ENCODE peak calls at places on chromosomes 6 and 20, in six cellular contexts. E, L, X, C, M and J are unnamed samples.

GRCh38 chr6:118697554-118697953 is 46.2 kb upstream of the CEP85L start:
- DNase-seq in E (no peak), X (no peak), L (no peak), C (no peak), M (no peak), J (no peak)

GRCh38 chr6:108578595-108579038 is 17.9 kb downstream of the FOXO3 start:
- DNase-seq in M (peak), L (peak), X (peak), E (no peak), C (peak), J (no peak)

GRCh38 chr20:12113468-12114371 is 196.0 kb downstream of the BTBD3 start:
- DNase-seq in L (peak), X (peak), E (no peak), C (no peak), M (peak), J (no peak)

GRCh38 chr6:20837189-20837588 is 302.9 kb downstream of the CDKAL1 start:
- DNase-seq in X (no peak), L (no peak), M (no peak), E (no peak), C (no peak), J (no peak)

GRCh38 chr6:34967461-34967860 is 78.4 kb downstream of the ANKS1A start:
- DNase-seq in L (no peak), C (no peak), M (no peak), E (no peak), X (no peak), J (no peak)

GRCh38 chr6:49336514-49337131 is 126.4 kb downstream of the MMUT start:
- DNase-seq in C (no peak), X (peak), E (no peak), M (peak), L (no peak), J (no peak)

GRCh38 chr6:170522565-170523183 is 30.4 kb downstream of the PSMB1 start:
- DNase-seq in X (peak), L (peak), M (peak), E (no peak), C (no peak), J (no peak)

GRCh38 chr20:50215101-50215500 is 24.5 kb downstream of the CEBPB start:
- DNase-seq in C (no peak), M (peak), X (peak), L (peak), E (no peak), J (no peak)

GRCh38 chr6:151690768-151691562 is 116.5 kb upstream of the ESR1 start:
- DNase-seq in L (peak), M (peak), E (no peak), C (no peak), X (peak), J (no peak)

GRCh38 chr6:70164556-70164955 is 138.3 kb downstream of the COL9A1 start:
- DNase-seq in C (no peak), M (no peak), L (no peak), E (no peak), X (no peak), J (no peak)

GRCh38 chr6:145235207-145235606 is 500.1 kb downstream of the EPM2A start:
- DNase-seq in E (no peak), L (no peak), M (no peak), X (no peak), C (no peak), J (no peak)

GRCh38 chr6:73182021-73182607 is 43.2 kb downstream of the KHDC1L start:
- DNase-seq in L (no peak), X (no peak), C (no peak), E (no peak), M (no peak), J (no peak)

GRCh38 chr6:43097502-43097901 is 21.4 kb downstream of the PTK7 start:
- DNase-seq in X (no peak), C (no peak), E (no peak), M (no peak), L (no peak), J (no peak)

GRCh38 chr6:19664878-19665715 is 172.1 kb upstream of the ID4 start:
- DNase-seq in C (no peak), X (no peak), M (no peak), L (no peak), E (no peak), J (no peak)

GRCh38 chr6:52995913-52996685 is 1.0 kb upstream of the GSTA4 start:
- DNase-seq in C (no peak), X (peak), L (peak), E (no peak), M (peak), J (peak)

GRCh38 chr6:27213544-27214125 is 33.9 kb upstream of the PRSS16 start:
- DNase-seq in X (peak), E (no peak), M (peak), C (no peak), L (peak), J (no peak)

GRCh38 chr6:161744211-161745067 is 470.6 kb upstream of the AGPAT4 start:
- DNase-seq in M (peak), E (no peak), X (no peak), C (no peak), L (peak), J (no peak)

GRCh38 chr20:51828762-51829161 is 26.4 kb upstream of the SALL4 start:
- DNase-seq in X (no peak), L (no peak), C (no peak), E (no peak), M (peak), J (no peak)

GRCh38 chr6:1611322-1611571 is 1.5 kb downstream of the FOXC1 start:
- DNase-seq in E (no peak), L (no peak), M (no peak), X (peak), C (no peak), J (no peak)

GRCh38 chr20:63007722-63008488 is 1.1 kb upstream of the BHLHE23 start:
- DNase-seq in M (no peak), E (no peak), L (no peak), X (no peak), C (no peak), J (no peak)

GRCh38 chr6:156419594-156419993 is 357.6 kb upstream of the ARID1B start:
- DNase-seq in X (no peak), C (no peak), L (no peak), E (no peak), M (no peak), J (no peak)

GRCh38 chr6:29964904-29965872 is 22.9 kb downstream of the HLA-A start:
- DNase-seq in E (no peak), X (peak), C (peak), M (peak), L (peak), J (peak)

GRCh38 chr6:167089243-167090142 is 33.4 kb upstream of the CCR6 start:
- DNase-seq in C (no peak), X (no peak), L (no peak), M (no peak), E (no peak), J (no peak)

GRCh38 chr6:130033999-130034814 is 15.8 kb downstream of the L3MBTL3 start:
- DNase-seq in E (no peak), C (no peak), M (peak), L (peak), X (peak), J (no peak)

GRCh38 chr6:152983637-152984386 is 971 bp upstream of the FBXO5 start:
- DNase-seq in E (peak), L (peak), M (peak), C (peak), X (peak), J (peak)

GRCh38 chr6:150539568-150539967 is 60.1 kb upstream of the PLEKHG1 start:
- DNase-seq in E (no peak), L (no peak), C (no peak), X (no peak), M (no peak), J (no peak)

GRCh38 chr20:11323821-11324220 is 593.9 kb upstream of the BTBD3 start:
- DNase-seq in M (no peak), X (no peak), E (no peak), L (no peak), C (no peak), J (no peak)

GRCh38 chr6:95599691-95600090 is 22.4 kb downstream of the MANEA start:
- DNase-seq in X (no peak), L (no peak), M (no peak), E (no peak), C (no peak), J (no peak)

GRCh38 chr6:40328988-40329545 is 258.1 kb downstream of the LRFN2 start:
- DNase-seq in X (no peak), L (no peak), M (no peak), C (no peak), E (no peak), J (no peak)

GRCh38 chr6:70841115-70841514 is 115.7 kb downstream of the B3GAT2 start:
- DNase-seq in L (no peak), C (no peak), E (no peak), M (no peak), X (no peak), J (no peak)

GRCh38 chr6:107102414-107102805 is 12.9 kb downstream of the BEND3 start:
- DNase-seq in E (no peak), M (no peak), X (no peak), L (no peak), C (no peak), J (no peak)

DNA sequence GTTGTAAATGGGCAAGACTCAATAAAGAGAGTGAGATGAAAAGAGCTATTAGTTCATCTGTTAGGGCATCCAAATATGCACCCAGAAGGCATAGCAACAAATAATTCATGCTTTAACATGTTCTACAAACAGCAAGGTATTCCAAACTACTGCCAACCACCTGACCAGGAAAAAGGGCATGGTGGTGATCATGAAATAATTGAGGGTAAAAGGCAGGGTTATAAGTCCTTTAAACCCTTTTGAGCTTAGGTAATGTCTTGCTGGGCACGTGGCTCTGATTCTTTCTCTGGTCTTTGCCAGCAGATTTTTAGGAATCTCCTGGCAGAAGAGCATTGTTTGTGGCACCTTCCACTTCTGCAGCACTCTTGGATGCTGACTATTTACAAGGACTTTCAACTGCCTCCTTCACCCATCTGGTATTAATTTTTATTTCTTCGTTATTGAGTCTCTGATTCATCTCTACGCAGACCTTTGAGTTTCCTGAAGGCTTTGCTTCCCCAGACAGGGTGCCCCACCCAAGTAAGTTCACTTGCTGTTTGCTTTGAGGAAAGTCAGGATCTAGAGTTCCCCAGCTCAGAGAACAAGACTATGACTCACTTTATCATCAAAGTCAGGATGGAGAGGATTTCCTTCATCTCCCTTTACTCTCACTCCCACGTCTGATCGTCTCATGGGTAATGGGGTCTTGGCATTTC is 83.4 kb upstream of the NEDD9 start:
- DNase-seq in X (peak), C (no peak), E (no peak), L (peak), M (peak), J (no peak)
- H3K4me3 ChIP-seq in X (no peak), C (no peak), E (no peak), L (no peak), M (no peak), J (no peak)

GRCh38 chr6:104771258-104771832 is 88.4 kb downstream of the HACE1 start:
- DNase-seq in M (peak), E (no peak), C (no peak), X (peak), L (peak), J (no peak)
- TF ChIP-seq CTCF in M (peak), E (no peak), C (peak), X (peak), L (peak), J (peak)

GRCh38 chr6:33191383-33192104 is 723 bp downstream of the COL11A2 start:
- DNase-seq in C (no peak), M (no peak), E (no peak), L (no peak), X (no peak), J (no peak)
- H3K4me3 ChIP-seq in C (no peak), M (no peak), E (no peak), L (no peak), X (peak), J (no peak)

DNA sequence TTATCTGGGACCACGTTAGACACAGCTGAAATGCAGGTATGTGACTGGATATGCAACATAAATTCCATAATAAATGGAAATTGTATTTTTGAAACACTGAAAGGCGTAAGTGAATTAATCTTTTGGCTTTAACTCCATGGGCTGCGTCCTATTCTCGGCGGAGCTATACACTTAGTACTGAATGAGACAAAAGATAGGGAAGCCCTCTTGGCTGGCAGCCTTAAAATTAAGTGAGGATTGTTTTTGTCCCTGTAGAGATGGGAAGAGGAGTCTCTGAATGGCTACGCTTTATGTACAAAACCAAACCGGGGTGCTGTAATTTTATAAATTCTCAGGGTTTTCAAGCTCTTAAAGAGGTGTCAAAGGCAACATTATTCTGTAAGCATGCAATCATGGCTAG is 429.8 kb downstream of the QKI start:
- DNase-seq in M (no peak), L (no peak), C (no peak), X (no peak), E (no peak), J (no peak)
- TF ChIP-seq CTCF in M (no peak), L (no peak), C (no peak), X (no peak), E (no peak), J (no peak)

GRCh38 chr6:169452869-169453186 is 199.2 kb upstream of the THBS2 start:
- DNase-seq in L (peak), X (no peak), C (no peak), M (no peak), E (no peak), J (no peak)
- H3K4me3 ChIP-seq in L (no peak), X (no peak), C (no peak), M (no peak), E (peak), J (no peak)

GRCh38 chr6:15893556-15894253 is 230.9 kb upstream of the DTNBP1 start:
- DNase-seq in X (peak), E (no peak), M (peak), L (peak), C (no peak), J (no peak)
- TF ChIP-seq CTCF in X (peak), E (no peak), M (peak), L (peak), C (no peak), J (no peak)